ENCODE peak calls at places on chromosomes 12 and 14, in six cellular contexts. One of them, this sample, is unnamed.
A peak's percentile ranks its signal among the peaks of the same experiment; 100 is the strongest.

GRCh38 chr12:106284294-106285105 is 18.0 kb upstream of the TCP11L2 start:
- DNase-seq in neural progenitor cell: no peak
- DNase-seq in mucosa of descending colon: no peak
- DNase-seq in heart left ventricle: no peak
- DNase-seq in cardiac muscle cell: no peak
- DNase-seq in mammary epithelial cell: no peak
- DNase-seq in this sample: no peak

GRCh38 chr12:75666980-75667359 is 155.6 kb upstream of the KRR1 start:
- DNase-seq in cardiac muscle cell: peak; percentile 78
- DNase-seq in neural progenitor cell: no peak
- DNase-seq in mucosa of descending colon: no peak
- DNase-seq in heart left ventricle: no peak
- DNase-seq in mammary epithelial cell: peak; percentile 52
- DNase-seq in this sample: no peak

GRCh38 chr12:116977465-116978380 is 67.0 kb downstream of the FBXW8 start:
- DNase-seq in neural progenitor cell: no peak
- DNase-seq in mucosa of descending colon: no peak
- DNase-seq in cardiac muscle cell: no peak
- DNase-seq in heart left ventricle: no peak
- DNase-seq in mammary epithelial cell: no peak
- DNase-seq in this sample: no peak

GRCh38 chr12:61291647-61292046 is 968.6 kb upstream of the USP15 start:
- DNase-seq in mucosa of descending colon: no peak
- DNase-seq in mammary epithelial cell: peak; percentile 59
- DNase-seq in cardiac muscle cell: no peak
- DNase-seq in neural progenitor cell: no peak
- DNase-seq in heart left ventricle: no peak
- DNase-seq in this sample: no peak

GRCh38 chr14:60396718-60397343 is 89.0 kb downstream of the C14orf39 start:
- DNase-seq in neural progenitor cell: no peak
- DNase-seq in cardiac muscle cell: no peak
- DNase-seq in mammary epithelial cell: no peak
- DNase-seq in heart left ventricle: no peak
- DNase-seq in mucosa of descending colon: no peak
- DNase-seq in this sample: no peak

GRCh38 chr12:69154585-69155363 is 84.6 kb upstream of the CPSF6 start:
- DNase-seq in neural progenitor cell: peak; percentile 85
- DNase-seq in mucosa of descending colon: peak; percentile 64
- DNase-seq in heart left ventricle: peak; percentile 47
- DNase-seq in mammary epithelial cell: peak; percentile 30
- DNase-seq in cardiac muscle cell: peak; percentile 70
- DNase-seq in this sample: peak; percentile 70

GRCh38 chr14:69818760-69819191 is 21.7 kb upstream of the SLC10A1 start:
- DNase-seq in neural progenitor cell: peak; percentile 84
- DNase-seq in mucosa of descending colon: no peak
- DNase-seq in heart left ventricle: no peak
- DNase-seq in mammary epithelial cell: peak; percentile 62
- DNase-seq in cardiac muscle cell: peak; percentile 69
- DNase-seq in this sample: peak; percentile 60

GRCh38 chr12:10501031-10501430 is 4.7 kb upstream of the EIF2S3B start:
- DNase-seq in heart left ventricle: no peak
- DNase-seq in cardiac muscle cell: peak; percentile 38
- DNase-seq in mammary epithelial cell: peak; percentile 9
- DNase-seq in mucosa of descending colon: no peak
- DNase-seq in neural progenitor cell: no peak
- DNase-seq in this sample: no peak

GRCh38 chr14:35277179-35277578 is 15.0 kb upstream of the PSMA6 start:
- DNase-seq in cardiac muscle cell: no peak
- DNase-seq in mammary epithelial cell: peak; percentile 19
- DNase-seq in mucosa of descending colon: no peak
- DNase-seq in heart left ventricle: no peak
- DNase-seq in neural progenitor cell: no peak
- DNase-seq in this sample: no peak

GRCh38 chr14:59130472-59130871 is 58.0 kb upstream of the DAAM1 start:
- DNase-seq in mammary epithelial cell: no peak
- DNase-seq in heart left ventricle: no peak
- DNase-seq in neural progenitor cell: peak; percentile 36
- DNase-seq in mucosa of descending colon: no peak
- DNase-seq in cardiac muscle cell: peak; percentile 14
- DNase-seq in this sample: peak; percentile 13

GRCh38 chr12:94754653-94755052 is 104.3 kb upstream of the TMCC3 start:
- DNase-seq in neural progenitor cell: no peak
- DNase-seq in mammary epithelial cell: no peak
- DNase-seq in cardiac muscle cell: no peak
- DNase-seq in mucosa of descending colon: no peak
- DNase-seq in heart left ventricle: no peak
- DNase-seq in this sample: no peak

GRCh38 chr12:113933201-113933786 is 32.8 kb downstream of the RBM19 start:
- DNase-seq in cardiac muscle cell: peak; percentile 90
- DNase-seq in neural progenitor cell: peak; percentile 77
- DNase-seq in heart left ventricle: no peak
- DNase-seq in mucosa of descending colon: no peak
- DNase-seq in mammary epithelial cell: no peak
- DNase-seq in this sample: no peak

GRCh38 chr14:20782280-20782890 is 1.3 kb downstream of the RNASE6 start:
- DNase-seq in neural progenitor cell: peak; percentile 18
- DNase-seq in mammary epithelial cell: no peak
- DNase-seq in heart left ventricle: no peak
- DNase-seq in mucosa of descending colon: no peak
- DNase-seq in cardiac muscle cell: peak; percentile 16
- DNase-seq in this sample: no peak

GRCh38 chr12:68609955-68610434 is 704 bp upstream of the RAP1B start:
- DNase-seq in mucosa of descending colon: no peak
- DNase-seq in mammary epithelial cell: peak; percentile 31
- DNase-seq in cardiac muscle cell: peak; percentile 55
- DNase-seq in neural progenitor cell: peak; percentile 29
- DNase-seq in heart left ventricle: no peak
- DNase-seq in this sample: no peak

GRCh38 chr14:61950340-61950739 is 188.1 kb downstream of the SNAPC1 start:
- DNase-seq in mammary epithelial cell: no peak
- DNase-seq in heart left ventricle: no peak
- DNase-seq in cardiac muscle cell: no peak
- DNase-seq in neural progenitor cell: no peak
- DNase-seq in mucosa of descending colon: no peak
- DNase-seq in this sample: no peak

GRCh38 chr12:111330800-111331752 is 37.8 kb downstream of the PHETA1 start:
- DNase-seq in mammary epithelial cell: peak; percentile 37
- DNase-seq in cardiac muscle cell: peak; percentile 71
- DNase-seq in neural progenitor cell: peak; percentile 74
- DNase-seq in heart left ventricle: no peak
- DNase-seq in mucosa of descending colon: no peak
- DNase-seq in this sample: no peak

GRCh38 chr14:100239200-100239839 is 376 bp downstream of the YY1 start:
- DNase-seq in heart left ventricle: peak; percentile 45
- DNase-seq in neural progenitor cell: no peak
- DNase-seq in cardiac muscle cell: no peak
- DNase-seq in mucosa of descending colon: peak; percentile 78
- DNase-seq in mammary epithelial cell: no peak
- DNase-seq in this sample: peak; percentile 26

GRCh38 chr12:12166751-12167150 is 96.0 kb downstream of the BCL2L14 start:
- DNase-seq in mammary epithelial cell: no peak
- DNase-seq in cardiac muscle cell: no peak
- DNase-seq in mucosa of descending colon: no peak
- DNase-seq in heart left ventricle: no peak
- DNase-seq in neural progenitor cell: no peak
- DNase-seq in this sample: no peak

GRCh38 chr12:75694891-75695290 is 183.5 kb upstream of the KRR1 start:
- DNase-seq in neural progenitor cell: no peak
- DNase-seq in heart left ventricle: no peak
- DNase-seq in mucosa of descending colon: no peak
- DNase-seq in cardiac muscle cell: peak; percentile 40
- DNase-seq in mammary epithelial cell: no peak
- DNase-seq in this sample: no peak

GRCh38 chr14:51860836-51861583 is 598 bp downstream of the GNG2 start:
- DNase-seq in mucosa of descending colon: no peak
- DNase-seq in neural progenitor cell: no peak
- DNase-seq in mammary epithelial cell: no peak
- DNase-seq in heart left ventricle: no peak
- DNase-seq in cardiac muscle cell: peak; percentile 30
- DNase-seq in this sample: no peak

GRCh38 chr14:65676361-65677014 is 264.0 kb downstream of the FUT8 start:
- DNase-seq in heart left ventricle: no peak
- DNase-seq in cardiac muscle cell: no peak
- DNase-seq in mammary epithelial cell: no peak
- DNase-seq in neural progenitor cell: no peak
- DNase-seq in mucosa of descending colon: no peak
- DNase-seq in this sample: no peak

GRCh38 chr12:123041042-123041531 is 60.6 kb downstream of the ARL6IP4 start:
- DNase-seq in mucosa of descending colon: no peak
- DNase-seq in cardiac muscle cell: no peak
- DNase-seq in heart left ventricle: peak; percentile 11
- DNase-seq in mammary epithelial cell: no peak
- DNase-seq in neural progenitor cell: no peak
- DNase-seq in this sample: peak; percentile 27

GRCh38 chr12:53890081-53890480 is 48.5 kb upstream of the HOXC13 start:
- DNase-seq in mucosa of descending colon: no peak
- DNase-seq in heart left ventricle: no peak
- DNase-seq in neural progenitor cell: no peak
- DNase-seq in mammary epithelial cell: no peak
- DNase-seq in cardiac muscle cell: no peak
- DNase-seq in this sample: no peak

GRCh38 chr12:40010899-40011774 is 94.7 kb downstream of the SLC2A13 start:
- DNase-seq in mucosa of descending colon: no peak
- DNase-seq in heart left ventricle: no peak
- DNase-seq in mammary epithelial cell: peak; percentile 64
- DNase-seq in cardiac muscle cell: peak; percentile 82
- DNase-seq in neural progenitor cell: peak; percentile 82
- DNase-seq in this sample: peak; percentile 59

GRCh38 chr14:80981156-80981555 is 25.7 kb downstream of the TSHR start:
- DNase-seq in mucosa of descending colon: no peak
- DNase-seq in mammary epithelial cell: no peak
- DNase-seq in heart left ventricle: no peak
- DNase-seq in cardiac muscle cell: no peak
- DNase-seq in neural progenitor cell: no peak
- DNase-seq in this sample: no peak

GRCh38 chr14:104437703-104438102 is 141.9 kb upstream of the C14orf180 start:
- DNase-seq in cardiac muscle cell: no peak
- DNase-seq in neural progenitor cell: no peak
- DNase-seq in mammary epithelial cell: no peak
- DNase-seq in heart left ventricle: no peak
- DNase-seq in mucosa of descending colon: no peak
- DNase-seq in this sample: no peak

GRCh38 chr14:91127411-91127810 is 13.5 kb downstream of the DGLUCY start:
- DNase-seq in mucosa of descending colon: peak; percentile 80
- DNase-seq in cardiac muscle cell: no peak
- DNase-seq in neural progenitor cell: no peak
- DNase-seq in heart left ventricle: peak; percentile 81
- DNase-seq in mammary epithelial cell: peak; percentile 94
- DNase-seq in this sample: peak; percentile 30

GRCh38 chr12:84038241-84038640 is 874.4 kb downstream of the SLC6A15 start:
- DNase-seq in mammary epithelial cell: no peak
- DNase-seq in cardiac muscle cell: no peak
- DNase-seq in mucosa of descending colon: peak; percentile 15
- DNase-seq in heart left ventricle: no peak
- DNase-seq in neural progenitor cell: peak; percentile 79
- DNase-seq in this sample: peak; percentile 17

GRCh38 chr12:84046869-84047268 is 865.7 kb downstream of the SLC6A15 start:
- DNase-seq in heart left ventricle: no peak
- DNase-seq in neural progenitor cell: no peak
- DNase-seq in mammary epithelial cell: peak; percentile 2
- DNase-seq in cardiac muscle cell: no peak
- DNase-seq in mucosa of descending colon: no peak
- DNase-seq in this sample: no peak

DNA sequence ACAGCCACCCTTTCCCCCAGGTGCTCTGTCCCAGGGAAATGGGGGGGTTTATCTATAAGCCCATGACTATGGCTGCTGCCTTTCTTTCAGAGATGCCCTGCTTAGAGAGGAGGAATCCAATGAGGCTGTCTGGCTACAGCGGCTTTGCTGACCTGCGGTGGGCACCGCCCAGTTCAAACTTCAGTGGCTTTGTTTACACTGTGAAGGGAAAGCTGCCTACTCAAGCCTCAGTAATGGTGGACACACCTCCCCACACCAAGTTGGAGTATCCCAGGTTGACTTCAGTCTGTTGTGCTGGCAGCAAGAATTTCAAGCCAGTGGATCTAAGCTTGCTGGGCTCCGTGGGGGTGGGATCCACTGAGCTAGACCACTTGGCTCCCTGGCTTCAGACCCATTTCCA is 869.2 kb downstream of the SLC6A15 start:
- DNase-seq in mammary epithelial cell: no peak
- DNase-seq in heart left ventricle: no peak
- DNase-seq in cardiac muscle cell: no peak
- DNase-seq in neural progenitor cell: no peak
- DNase-seq in mucosa of descending colon: peak; percentile 12
- DNase-seq in this sample: no peak
- TF ChIP-seq CTCF in mammary epithelial cell: no peak
- TF ChIP-seq CTCF in heart left ventricle: no peak
- TF ChIP-seq CTCF in cardiac muscle cell: no peak
- TF ChIP-seq CTCF in neural progenitor cell: no peak
- TF ChIP-seq CTCF in mucosa of descending colon: no peak
- TF ChIP-seq CTCF in this sample: no peak

DNA sequence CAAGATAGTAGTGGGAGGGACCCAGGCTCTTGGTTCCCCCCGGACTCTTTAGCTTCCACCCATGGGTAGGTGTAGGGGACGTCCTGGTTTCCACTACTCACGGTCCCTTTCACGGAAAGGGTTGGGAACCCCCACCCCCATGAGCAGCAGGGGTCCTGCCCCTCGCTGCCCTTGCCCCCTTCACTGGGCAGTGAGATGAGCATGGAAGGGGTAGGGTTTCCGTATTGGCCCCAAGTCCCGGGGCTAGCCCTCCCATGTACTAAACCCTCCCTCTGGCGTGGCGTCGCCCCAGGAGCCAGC is 12.7 kb downstream of the AGAP2 start:
- DNase-seq in cardiac muscle cell: no peak
- DNase-seq in mammary epithelial cell: no peak
- DNase-seq in heart left ventricle: no peak
- DNase-seq in mucosa of descending colon: no peak
- DNase-seq in neural progenitor cell: no peak
- DNase-seq in this sample: no peak
- H3K4me3 ChIP-seq in cardiac muscle cell: peak overlapping the region; percentile 20
- H3K4me3 ChIP-seq in mammary epithelial cell: peak overlapping the region; percentile 82
- H3K4me3 ChIP-seq in heart left ventricle: peak overlapping the region; percentile 62
- H3K4me3 ChIP-seq in mucosa of descending colon: no peak overlapping the region
- H3K4me3 ChIP-seq in neural progenitor cell: peak overlapping the region; percentile 77
- H3K4me3 ChIP-seq in this sample: peak overlapping the region; percentile 89

GRCh38 chr14:54787263-54787662 is 115.4 kb downstream of the GCH1 start:
- DNase-seq in heart left ventricle: peak; percentile 62
- DNase-seq in neural progenitor cell: no peak
- DNase-seq in cardiac muscle cell: no peak
- DNase-seq in mucosa of descending colon: no peak
- DNase-seq in mammary epithelial cell: no peak
- DNase-seq in this sample: no peak
- H3K4me1 ChIP-seq in heart left ventricle: peaks cover 52% of the 10 kb centered on the region
- H3K4me1 ChIP-seq in neural progenitor cell: peaks cover 13% of the 10 kb centered on the region
- H3K4me1 ChIP-seq in cardiac muscle cell: no peaks in the 10 kb centered on the region
- H3K4me1 ChIP-seq in mucosa of descending colon: no peaks in the 10 kb centered on the region
- H3K4me1 ChIP-seq in mammary epithelial cell: no peaks in the 10 kb centered on the region
- H3K4me1 ChIP-seq in this sample: peaks cover 3% of the 10 kb centered on the region

DNA sequence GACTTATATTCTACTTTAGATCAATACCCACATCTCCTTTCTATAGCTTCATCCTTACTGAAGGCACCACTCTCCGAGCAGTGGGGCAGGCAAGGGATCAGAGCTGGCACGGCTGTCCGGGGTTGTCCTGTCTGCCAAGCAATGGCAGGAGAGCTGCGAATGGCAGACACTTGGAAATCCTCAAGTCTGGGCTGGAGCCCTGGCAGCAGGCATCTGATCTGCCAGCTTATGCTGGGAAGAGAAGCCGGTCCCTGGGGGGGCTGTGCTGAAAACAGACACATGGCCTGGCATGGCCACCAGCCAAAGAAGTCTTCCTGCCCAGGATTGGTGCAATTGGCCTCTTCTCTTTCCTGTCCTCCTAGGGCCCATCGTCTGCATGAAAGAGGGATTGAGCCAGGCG is 280.2 kb upstream of the PWP1 start:
- DNase-seq in cardiac muscle cell: no peak
- DNase-seq in neural progenitor cell: no peak
- DNase-seq in heart left ventricle: peak; percentile 53
- DNase-seq in mammary epithelial cell: no peak
- DNase-seq in mucosa of descending colon: no peak
- DNase-seq in this sample: peak; percentile 66
- TF ChIP-seq CTCF in cardiac muscle cell: no peak
- TF ChIP-seq CTCF in neural progenitor cell: no peak
- TF ChIP-seq CTCF in heart left ventricle: no peak
- TF ChIP-seq CTCF in mammary epithelial cell: no peak
- TF ChIP-seq CTCF in mucosa of descending colon: no peak
- TF ChIP-seq CTCF in this sample: no peak

This sample was measured in BE2C.